ENCODE peak calls at places on chromosomes 16 and 17, in ten cellular contexts. J, C, G, W, L, Z, H, B, U and S are unnamed samples.

GRCh38 chr16:66263973-66264310 is 102.5 kb upstream of the CDH5 start:
- DNase-seq in J (no peak), C (no peak), G (no peak), W (no peak), L (no peak), Z (no peak), H (no peak), B (no peak), U (no peak), S (no peak)

GRCh38 chr17:19897108-19897854 is 29.5 kb upstream of the ULK2 start:
- DNase-seq in J (no peak), C (peak), G (no peak), W (no peak), L (peak), Z (no peak), H (no peak), B (peak), U (no peak), S (peak)

GRCh38 chr17:5553479-5553878 is 30.8 kb downstream of the NLRP1 start:
- DNase-seq in J (no peak), C (no peak), G (no peak), W (no peak), L (no peak), Z (no peak), H (no peak), B (no peak), U (no peak), S (no peak)

GRCh38 chr17:69997332-69997731 is 77.7 kb upstream of the KCNJ16 start:
- DNase-seq in J (peak), C (no peak), G (no peak), W (no peak), L (no peak), Z (no peak), H (no peak), B (no peak), U (no peak), S (no peak)

GRCh38 chr17:13562271-13562800 is 39.4 kb downstream of the HS3ST3A1 start:
- DNase-seq in J (peak), C (peak), G (peak), W (no peak), L (no peak), Z (no peak), H (no peak), B (no peak), U (no peak), S (peak)

GRCh38 chr16:53111078-53111776 is 56.4 kb downstream of the CHD9 start:
- DNase-seq in J (peak), C (no peak), G (no peak), W (no peak), L (no peak), Z (no peak), H (no peak), B (no peak), U (peak), S (no peak)

GRCh38 chr16:23768581-23768980 is 13.8 kb downstream of the CHP2 start:
- DNase-seq in J (no peak), C (no peak), G (no peak), W (no peak), L (no peak), Z (no peak), H (no peak), B (no peak), U (no peak), S (no peak)

GRCh38 chr16:75189638-75190245 is 17.2 kb downstream of the CTRB2 start:
- DNase-seq in J (no peak), C (no peak), G (no peak), W (no peak), L (no peak), Z (no peak), H (no peak), B (no peak), U (no peak), S (no peak)

GRCh38 chr17:34068506-34069035 is 186.5 kb upstream of the CCL2 start:
- DNase-seq in J (no peak), C (no peak), G (no peak), W (no peak), L (no peak), Z (no peak), H (no peak), B (no peak), U (no peak), S (no peak)

GRCh38 chr16:67177743-67178699 is 5.7 kb downstream of the MATCAP1 start:
- DNase-seq in J (peak), C (peak), G (peak), W (peak), L (peak), Z (peak), H (peak), B (no peak), U (peak), S (no peak)

GRCh38 chr16:56260378-56260987 is 69.2 kb downstream of the GNAO1 start:
- DNase-seq in J (no peak), C (no peak), G (no peak), W (no peak), L (no peak), Z (no peak), H (no peak), B (no peak), U (no peak), S (no peak)

GRCh38 chr16:23183486-23183862 is 929 bp downstream of the SCNN1G start:
- DNase-seq in J (no peak), C (no peak), G (no peak), W (no peak), L (no peak), Z (no peak), H (no peak), B (no peak), U (no peak), S (no peak)

GRCh38 chr16:88920618-88921602 is 54.5 kb upstream of the PABPN1L start:
- DNase-seq in J (peak), C (peak), G (peak), W (peak), L (no peak), Z (no peak), H (peak), B (peak), U (peak), S (peak)

GRCh38 chr17:67469208-67469980 is 92.3 kb downstream of the PITPNC1 start:
- DNase-seq in J (peak), C (no peak), G (peak), W (peak), L (no peak), Z (no peak), H (no peak), B (no peak), U (no peak), S (peak)

GRCh38 chr17:66304304-66305174 is 2.1 kb downstream of the PRKCA start:
- DNase-seq in J (no peak), C (no peak), G (peak), W (no peak), L (no peak), Z (peak), H (peak), B (no peak), U (no peak), S (no peak)

GRCh38 chr16:88782454-88783390 is 2.3 kb downstream of the PIEZO1 start:
- DNase-seq in J (peak), C (no peak), G (peak), W (peak), L (no peak), Z (no peak), H (peak), B (peak), U (no peak), S (no peak)

GRCh38 chr16:180101-180920 is at the start of gene HBQ1:
- DNase-seq in J (no peak), C (no peak), G (no peak), W (no peak), L (no peak), Z (peak), H (peak), B (no peak), U (no peak), S (no peak)

GRCh38 chr16:2087426-2088191 is 39.8 kb downstream of the TSC2 start:
- DNase-seq in J (no peak), C (no peak), G (no peak), W (no peak), L (peak), Z (no peak), H (no peak), B (no peak), U (no peak), S (no peak)

GRCh38 chr16:4664538-4665418 is 28.6 kb upstream of the NUDT16L1 start:
- DNase-seq in J (no peak), C (peak), G (peak), W (peak), L (peak), Z (no peak), H (no peak), B (peak), U (peak), S (no peak)

GRCh38 chr16:24045641-24046040 is 209.9 kb downstream of the PRKCB start:
- DNase-seq in J (no peak), C (no peak), G (no peak), W (no peak), L (no peak), Z (peak), H (no peak), B (no peak), U (no peak), S (no peak)

GRCh38 chr17:58624751-58625150 is 67.1 kb downstream of the TEX14 start:
- DNase-seq in J (no peak), C (no peak), G (no peak), W (no peak), L (no peak), Z (no peak), H (no peak), B (no peak), U (no peak), S (no peak)

GRCh38 chr16:2458887-2459646 is 842 bp upstream of the TEDC2 start:
- DNase-seq in J (no peak), C (no peak), G (peak), W (no peak), L (no peak), Z (no peak), H (no peak), B (no peak), U (no peak), S (no peak)

GRCh38 chr17:76530489-76530814 is 7.1 kb downstream of the CYGB start:
- DNase-seq in J (no peak), C (no peak), G (no peak), W (no peak), L (no peak), Z (no peak), H (no peak), B (no peak), U (no peak), S (no peak)

GRCh38 chr17:76530826-76531500 is 6.5 kb downstream of the CYGB start:
- DNase-seq in J (no peak), C (no peak), G (no peak), W (no peak), L (peak), Z (no peak), H (peak), B (no peak), U (no peak), S (no peak)

GRCh38 chr17:76531501-76532038 is 5.9 kb downstream of the CYGB start:
- DNase-seq in J (no peak), C (no peak), G (no peak), W (no peak), L (no peak), Z (no peak), H (no peak), B (no peak), U (no peak), S (no peak)

GRCh38 chr17:76529643-76530488 is 7.6 kb downstream of the CYGB start:
- DNase-seq in J (peak), C (peak), G (peak), W (no peak), L (peak), Z (no peak), H (peak), B (peak), U (peak), S (peak)

DNA sequence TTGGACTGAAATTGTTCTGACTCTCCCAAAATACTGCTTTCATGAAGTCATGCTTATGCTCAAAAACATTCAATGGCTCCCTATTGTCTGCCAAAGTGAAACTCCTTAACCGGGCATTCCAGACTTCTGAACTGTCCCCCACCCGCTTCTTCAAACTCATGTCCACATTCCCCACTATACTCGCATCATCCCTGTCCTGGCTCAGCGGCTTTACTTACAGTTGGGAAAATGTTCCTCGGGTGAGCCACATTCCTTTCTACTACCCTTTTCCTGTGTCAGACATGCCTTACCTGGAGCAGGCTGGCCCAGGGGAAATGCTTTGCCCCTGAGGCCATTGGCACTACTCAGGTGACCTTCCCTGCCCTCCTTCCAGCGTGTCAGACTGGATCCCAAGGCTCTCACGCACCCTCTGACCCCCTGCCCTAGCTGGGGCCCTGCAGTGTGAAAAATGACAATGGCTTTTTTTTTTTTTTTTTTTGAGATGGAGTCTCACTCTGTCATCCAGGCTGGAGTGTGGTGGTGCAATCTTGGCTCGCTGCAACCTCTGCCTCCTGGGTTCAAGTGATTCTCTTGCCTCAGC is 5.3 kb downstream of the CYGB start:
- DNase-seq in J (peak), C (no peak), G (no peak), W (no peak), L (no peak), Z (no peak), H (no peak), B (no peak), U (no peak), S (peak)
- TF ChIP-seq POLR2A in J (no peak), C (no peak), G (no peak), W (no peak), L (no peak), Z (no peak), H (no peak), B (no peak), U (no peak), S (no peak)

DNA sequence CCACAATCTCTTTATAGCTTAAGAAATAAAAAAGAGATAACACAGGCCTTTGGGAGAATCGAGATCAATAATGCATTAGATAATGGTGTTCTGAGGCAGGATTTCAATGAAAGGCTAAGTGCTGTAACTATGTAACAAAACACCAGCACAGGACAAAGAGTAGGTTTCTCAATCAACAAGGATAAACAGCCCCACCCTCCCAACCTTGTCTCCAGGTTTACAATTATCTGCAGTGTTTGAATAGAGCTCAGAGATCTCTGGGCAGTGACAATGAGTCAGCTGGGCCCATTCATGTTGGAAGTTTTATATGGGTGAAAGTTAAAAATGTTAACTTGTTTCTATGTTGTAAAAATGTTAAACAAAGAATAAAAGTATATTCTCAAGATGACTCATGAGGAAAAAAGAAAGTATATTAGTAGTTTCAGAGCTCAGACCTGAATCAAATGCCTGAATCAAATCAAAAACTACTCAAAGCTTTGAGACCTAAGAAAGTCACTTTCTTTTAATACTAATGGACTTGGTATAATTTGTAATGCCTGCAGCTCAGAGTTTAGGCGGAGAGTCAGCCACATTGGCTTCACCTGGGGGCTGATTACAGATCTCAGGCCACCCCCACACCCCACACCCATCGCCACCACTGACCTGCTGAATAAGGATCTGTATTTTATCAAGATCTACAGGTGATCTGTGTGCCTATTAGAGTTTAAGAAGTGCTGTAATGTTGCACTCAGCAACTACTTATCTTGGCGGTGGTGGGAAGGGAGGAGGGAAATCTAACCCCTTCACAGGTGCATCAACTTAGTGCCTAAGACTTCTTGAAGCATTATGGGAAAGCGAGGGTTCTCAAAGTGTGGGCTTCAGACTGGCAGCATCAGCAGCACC is 17.2 kb upstream of the KRT20 start:
- DNase-seq in J (peak), C (no peak), G (no peak), W (no peak), L (no peak), Z (peak), H (no peak), B (no peak), U (no peak), S (no peak)
- TF ChIP-seq POLR2A in J (no peak), C (no peak), G (no peak), W (no peak), L (no peak), Z (no peak), H (no peak), B (no peak), U (no peak), S (no peak)

DNA sequence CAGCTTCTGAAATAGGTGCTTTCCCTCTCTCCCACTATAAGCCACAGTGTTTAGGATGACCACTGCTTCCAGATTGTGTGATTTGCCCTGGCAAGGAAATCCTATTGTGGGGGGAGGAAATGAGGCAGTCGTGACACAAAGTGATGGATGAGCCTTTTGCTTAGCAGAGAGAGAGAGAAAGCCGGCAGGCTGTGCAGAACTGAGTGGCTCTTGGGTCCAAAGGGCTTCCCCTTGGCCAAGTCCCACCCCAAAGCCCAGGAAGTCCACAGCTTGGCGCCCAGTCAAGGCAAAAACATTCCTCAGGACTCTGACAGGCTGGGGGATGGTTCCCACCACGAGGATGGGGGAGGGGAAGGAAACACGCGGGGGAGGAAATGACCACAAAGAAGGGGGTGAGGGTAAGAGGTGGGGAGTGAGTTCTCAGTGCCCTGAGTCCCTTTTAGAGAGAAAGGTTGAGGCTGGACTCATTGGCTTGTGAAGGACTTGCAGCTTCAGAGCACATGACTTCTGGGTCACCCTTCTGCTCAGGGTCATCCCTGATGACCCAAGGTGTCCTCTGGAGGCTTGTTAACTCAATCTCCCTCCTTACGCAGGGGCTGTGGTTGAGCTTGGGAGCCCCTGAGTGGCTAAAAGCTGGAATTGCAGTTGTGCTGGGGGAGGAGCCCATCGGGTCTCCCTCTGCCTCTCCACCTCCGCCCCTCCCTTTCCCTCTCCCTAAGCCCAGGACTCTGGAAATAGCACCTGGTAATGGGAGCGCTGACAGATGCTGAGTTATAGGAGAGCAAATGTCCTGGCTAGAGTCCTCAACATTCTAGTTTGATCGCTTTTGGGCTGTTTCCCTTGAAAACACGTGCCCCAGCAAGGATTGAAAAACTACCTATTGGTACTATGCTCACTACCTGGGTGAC is 10.3 kb upstream of the MSL1 start:
- DNase-seq in J (peak), C (peak), G (peak), W (peak), L (peak), Z (peak), H (peak), B (peak), U (peak), S (peak)
- TF ChIP-seq POLR2A in J (peak), C (no peak), G (no peak), W (peak), L (peak), Z (no peak), H (no peak), B (peak), U (no peak), S (no peak)

DNA sequence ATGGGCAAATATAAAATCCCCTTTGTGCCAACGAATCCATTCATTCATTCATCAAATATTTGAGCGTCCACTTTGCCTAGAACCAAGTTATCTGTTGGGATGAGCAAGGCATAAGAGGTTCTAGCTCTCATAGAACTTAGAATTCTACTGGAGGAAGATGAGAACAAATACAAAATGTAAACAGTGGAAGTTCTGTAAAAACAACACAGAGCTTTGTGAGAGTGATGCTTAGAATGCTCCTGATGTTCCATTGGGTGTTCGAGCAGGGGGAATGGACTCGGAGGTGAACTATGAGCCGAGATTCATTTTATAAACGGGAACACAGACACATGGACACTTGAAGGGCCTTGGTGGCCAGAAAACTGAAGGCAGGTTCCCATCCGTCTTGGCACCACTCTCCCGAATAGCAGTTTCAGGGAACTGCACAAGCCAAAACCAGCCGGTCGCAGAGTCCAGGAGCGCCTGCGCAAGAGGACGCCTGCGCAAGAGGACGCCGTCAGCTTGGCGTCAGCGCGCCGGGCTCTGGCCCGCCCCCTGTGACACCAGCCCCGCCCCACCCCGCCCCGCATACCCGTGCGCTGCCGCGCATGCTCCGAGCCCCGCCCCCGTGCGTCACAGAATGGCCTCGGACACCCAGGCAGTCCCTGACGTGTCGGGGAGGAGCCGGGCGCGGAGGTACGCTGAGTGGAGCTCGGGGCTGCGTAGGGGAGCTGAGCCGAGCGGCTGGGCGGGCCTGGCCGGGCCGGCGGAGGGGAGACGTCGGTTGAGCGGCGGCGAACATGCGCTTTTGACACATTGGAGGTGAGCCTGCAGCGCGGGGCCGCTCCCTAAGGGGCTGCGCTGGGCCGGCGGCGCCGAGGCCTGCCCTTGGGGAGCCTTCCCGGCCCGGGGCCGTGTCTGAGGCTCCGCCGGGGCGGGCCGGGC is at the start of gene NDEL1:
- DNase-seq in J (peak), C (peak), G (peak), W (peak), L (peak), Z (peak), H (peak), B (peak), U (peak), S (peak)
- TF ChIP-seq POLR2A in J (peak), C (peak), G (peak), W (peak), L (peak), Z (peak), H (peak), B (peak), U (peak), S (peak)

GRCh38 chr17:50149425-50150353 is 788 bp downstream of the PPP1R9B start:
- DNase-seq in J (peak), C (peak), G (peak), W (peak), L (peak), Z (no peak), H (no peak), B (no peak), U (no peak), S (peak)
- TF ChIP-seq POLR2A in J (no peak), C (peak), G (no peak), W (no peak), L (peak), Z (no peak), H (no peak), B (no peak), U (no peak), S (no peak)